ENCODE peak calls at places on chromosomes 5 and 9, in four cellular contexts. A is SK-N-SH, L is GM12878, K is K562. B is an unnamed sample.

GRCh38 chr5:154278172-154278571 is 87.6 kb downstream of the GALNT10 start:
- DNase-seq in A (no peak), L (no peak), K (no peak), B (no peak)

GRCh38 chr9:3906437-3907213 is 380.8 kb upstream of the RFX3 start:
- DNase-seq in A (peak; percentile 6), L (no peak), K (no peak), B (no peak)

GRCh38 chr9:116144038-116144437 is 9.6 kb upstream of the PAPPA start:
- DNase-seq in A (no peak), L (no peak), K (no peak), B (no peak)

GRCh38 chr9:18362901-18363685 is 110.9 kb upstream of the ADAMTSL1 start:
- DNase-seq in A (no peak), L (no peak), K (no peak), B (no peak)

GRCh38 chr5:104344809-104345512 is 782.4 kb upstream of the NUDT12 start:
- DNase-seq in A (no peak), L (no peak), K (no peak), B (no peak)

GRCh38 chr5:126965061-126965475 is 65.3 kb downstream of the MARCHF3 start:
- DNase-seq in A (no peak), L (peak; percentile 55), K (no peak), B (no peak)

GRCh38 chr5:148381906-148382305 is 1.9 kb upstream of the FBXO38 start:
- DNase-seq in A (no peak), L (no peak), K (no peak), B (no peak)

GRCh38 chr9:26502311-26502710 is 390.3 kb downstream of the CAAP1 start:
- DNase-seq in A (no peak), L (no peak), K (no peak), B (peak; percentile 64)

GRCh38 chr5:147455321-147455720 is 54.5 kb downstream of the DPYSL3 start:
- DNase-seq in A (no peak), L (no peak), K (no peak), B (no peak)

GRCh38 chr5:9483251-9483650 is 62.6 kb downstream of the SEMA5A start:
- DNase-seq in A (no peak), L (no peak), K (no peak), B (no peak)

GRCh38 chr9:104810421-104811339 is 46.8 kb downstream of the NIPSNAP3B start:
- DNase-seq in A (no peak), L (no peak), K (no peak), B (peak; percentile 15)

GRCh38 chr5:170896779-170897178 is 35.0 kb downstream of the RANBP17 start:
- DNase-seq in A (peak; percentile 5), L (no peak), K (no peak), B (peak; percentile 85)

GRCh38 chr5:15850939-15851341 is 328.7 kb downstream of the MARCHF11 start:
- DNase-seq in A (no peak), L (no peak), K (no peak), B (no peak)

GRCh38 chr5:131209506-131210191 is 38.9 kb downstream of the LYRM7 start:
- DNase-seq in A (no peak), L (peak; percentile 94), K (no peak), B (no peak)

GRCh38 chr5:108113950-108114349 is 267.9 kb downstream of the FBXL17 start:
- DNase-seq in A (no peak), L (no peak), K (no peak), B (no peak)

GRCh38 chr5:42991477-42992034 is 48.6 kb downstream of the ANXA2R start:
- DNase-seq in A (no peak), L (no peak), K (no peak), B (peak; percentile 31)

GRCh38 chr9:111161015-111161415 is 122.7 kb upstream of the LPAR1 start:
- DNase-seq in A (no peak), L (no peak), K (no peak), B (no peak)

GRCh38 chr5:91020065-91020800 is 362.9 kb downstream of the ARRDC3 start:
- DNase-seq in A (no peak), L (no peak), K (no peak), B (no peak)

GRCh38 chr9:124618476-124618875 is 111.3 kb upstream of the NR5A1 start:
- DNase-seq in A (no peak), L (no peak), K (no peak), B (no peak)

GRCh38 chr5:98911221-98912040 is 17.4 kb downstream of the CHD1 start:
- DNase-seq in A (no peak), L (no peak), K (no peak), B (no peak)

GRCh38 chr9:112496074-112496722 is 9.6 kb downstream of the KIAA1958 start:
- DNase-seq in A (no peak), L (no peak), K (no peak), B (no peak)

DNA sequence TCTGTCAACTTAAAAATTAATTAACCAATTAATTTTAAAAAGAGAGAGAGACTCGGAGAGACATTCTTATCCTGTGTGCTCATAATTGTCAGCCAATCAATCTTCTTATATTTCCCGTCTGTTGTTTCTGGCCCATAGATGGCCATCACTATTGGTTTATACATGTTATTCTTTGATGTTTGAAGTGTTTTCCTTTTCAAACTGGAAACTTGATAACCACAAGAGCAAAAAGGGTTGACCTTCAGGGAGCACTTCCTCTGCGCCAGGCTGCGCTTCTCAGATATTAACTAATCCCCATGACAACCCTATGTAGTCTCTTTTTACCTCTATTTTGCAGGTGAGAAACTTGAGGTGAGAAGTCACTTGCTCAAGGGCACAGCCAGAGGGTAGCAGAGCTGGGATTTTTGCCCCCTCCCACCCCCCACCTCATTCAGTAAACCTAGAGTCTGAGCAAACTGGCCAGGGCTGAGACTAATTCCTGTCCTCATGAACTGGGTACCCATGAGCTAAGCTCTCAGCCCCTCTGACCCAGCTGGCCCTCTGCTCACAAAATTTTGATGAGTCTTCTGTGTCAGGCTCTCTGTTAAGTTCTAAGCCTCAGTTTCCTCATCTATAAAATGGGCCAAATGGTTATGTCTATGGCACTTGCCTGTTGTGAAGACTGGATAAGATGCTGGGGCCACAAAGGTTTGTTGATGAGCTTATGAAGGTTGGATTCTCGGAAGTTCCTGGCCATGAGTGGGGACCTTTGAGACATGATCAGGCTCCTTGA is 86.0 kb upstream of the SH3PXD2B start:
- DNase-seq in A (no peak), L (no peak), K (no peak), B (no peak)
- TF ChIP-seq USF1 in A (no peak), L (no peak), K (no peak), B (no peak)

DNA sequence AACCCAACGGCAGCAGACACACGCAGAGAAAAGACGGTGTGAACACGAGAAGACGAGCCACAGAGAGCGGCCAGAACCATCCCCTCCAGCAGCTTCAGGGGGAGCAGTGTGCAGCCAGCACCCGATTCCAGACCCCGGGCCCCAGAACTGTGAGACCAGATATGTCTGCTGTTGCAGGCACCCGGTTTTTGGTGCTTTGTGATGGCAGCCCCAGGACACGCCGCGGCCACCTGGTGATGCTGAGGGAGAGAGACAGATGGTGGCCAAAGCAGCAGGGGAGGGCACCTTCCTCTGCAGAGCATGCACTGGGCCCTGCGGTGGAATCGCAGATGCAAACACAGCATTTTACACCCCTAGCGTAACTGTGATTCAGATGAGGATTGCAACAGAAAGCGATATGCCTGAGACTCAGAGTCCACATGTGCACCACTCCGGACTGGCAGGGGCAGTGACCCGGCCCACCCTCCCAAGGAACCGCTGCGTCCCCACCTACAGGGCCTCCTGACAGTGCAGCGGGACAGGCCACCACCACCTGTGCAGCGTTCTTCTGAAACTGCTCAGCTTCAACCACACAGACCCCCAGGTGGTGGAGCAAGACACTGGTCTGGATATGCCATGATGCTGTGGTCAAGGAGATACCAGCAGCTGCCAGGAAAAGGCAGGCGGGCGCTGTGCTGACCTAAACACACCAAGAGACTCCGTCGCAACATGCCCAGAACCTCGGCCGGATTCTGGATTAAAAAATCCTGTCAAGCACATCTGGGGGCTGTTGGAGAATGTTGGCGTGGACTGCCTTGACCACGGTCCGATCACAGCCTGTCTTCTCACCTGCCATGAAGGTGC is 23.9 kb downstream of the ZDHHC11B start:
- DNase-seq in A (peak; percentile 39), L (no peak), K (no peak), B (no peak)
- TF ChIP-seq USF1 in A (no peak), L (no peak), K (no peak), B (no peak)

DNA sequence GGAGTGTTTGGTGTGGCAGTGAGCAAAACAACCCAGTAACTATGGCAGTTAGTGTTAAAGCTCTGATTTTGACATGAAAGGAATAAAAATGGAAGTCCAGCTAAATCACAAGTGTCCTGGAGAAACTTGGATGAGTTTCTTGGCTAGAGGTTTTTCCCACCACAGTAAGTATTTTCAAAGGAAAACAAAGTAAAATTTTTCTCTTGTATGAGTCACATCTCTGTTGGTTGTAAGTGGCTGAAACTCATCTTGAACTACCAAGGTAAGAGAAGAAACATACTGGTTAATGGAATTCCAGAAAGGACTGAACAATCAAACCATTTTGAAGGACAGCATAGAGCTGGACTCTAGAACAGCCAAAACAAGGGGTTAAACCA is 102.8 kb upstream of the CDKN2B start:
- DNase-seq in A (no peak), L (no peak), K (no peak), B (no peak)
- TF ChIP-seq USF1 in A (no peak), L (no peak), K (no peak), B (no peak)

GRCh38 chr9:95757026-95757425 is 118.5 kb upstream of the ERCC6L2 start:
- DNase-seq in A (no peak), L (no peak), K (no peak), B (no peak)

GRCh38 chr9:95755421-95755730 is 120.1 kb upstream of the ERCC6L2 start:
- DNase-seq in A (no peak), L (no peak), K (no peak), B (no peak)

GRCh38 chr9:95756101-95756500 is 119.4 kb upstream of the ERCC6L2 start:
- DNase-seq in A (no peak), L (no peak), K (no peak), B (no peak)

GRCh38 chr9:95754533-95755420 is 120.7 kb upstream of the ERCC6L2 start:
- DNase-seq in A (peak; percentile 66), L (no peak), K (no peak), B (peak; percentile 77)

DNA sequence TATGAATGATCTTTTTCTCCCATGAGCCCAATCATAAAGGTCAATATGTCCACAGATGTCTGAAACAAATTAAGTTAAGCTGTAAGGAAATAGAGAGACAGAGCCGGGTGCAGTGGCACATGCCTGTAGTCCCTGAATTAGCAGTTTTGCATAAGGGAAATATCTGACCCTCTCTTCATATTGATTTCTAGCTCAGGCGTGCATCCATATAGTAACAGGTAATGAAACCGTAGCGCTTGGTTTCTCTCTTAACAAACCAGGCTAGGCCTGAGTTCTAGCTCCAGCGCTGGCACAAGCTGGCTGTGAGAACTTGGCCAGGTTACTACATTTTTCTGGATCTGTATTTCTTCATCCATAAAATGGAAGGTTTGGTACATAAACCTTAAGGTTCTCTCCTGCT is 118.0 kb upstream of the ERCC6L2 start:
- DNase-seq in A (no peak), L (no peak), K (no peak), B (no peak)
- TF ChIP-seq USF1 in A (no peak), L (no peak), K (no peak), B (no peak)

DNA sequence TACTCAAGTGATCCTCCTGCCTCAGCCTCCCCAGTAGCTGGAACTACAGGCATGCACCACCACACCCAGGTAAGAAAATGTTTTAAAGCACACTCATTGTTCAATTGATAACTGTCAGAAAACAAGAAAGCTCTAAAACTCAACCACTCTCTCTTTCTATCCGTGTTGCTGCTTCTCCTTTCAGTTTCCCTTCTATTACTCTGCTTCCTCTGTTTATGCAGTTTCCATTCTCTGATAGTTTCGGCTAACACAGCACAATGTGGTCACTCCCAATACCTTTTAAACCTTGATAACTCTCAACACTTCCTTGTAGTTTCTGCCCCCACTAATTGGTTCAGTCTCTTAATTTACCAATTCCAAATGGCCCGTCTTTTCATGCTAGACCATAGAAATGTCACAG is 59.2 kb upstream of the NR4A3 start:
- DNase-seq in A (no peak), L (peak; percentile 62), K (no peak), B (no peak)
- TF ChIP-seq USF1 in A (no peak), L (no peak), K (no peak), B (no peak)

B was measured in WTC11.